ENCODE peak calls at places on chromosomes 11 and 22, in four cellular contexts. One of them, this sample, is unnamed.

GRCh38 chr22:18088825-18089568 is 11.2 kb downstream of the PEX26 start:
- DNase-seq in AG10803: no peak
- DNase-seq in amniotic epithelial cell: no peak
- DNase-seq in stimulated activated CD4-positive, alpha-beta T cell treated with anti-CD3 and anti-CD28 coated beads, Interleukin-1b, Interleukin-23, amount 100 ng/mL, for 1 hour: no peak
- DNase-seq in this sample: no peak

GRCh38 chr11:78646564-78647185 is 72.0 kb upstream of the NARS2 start:
- DNase-seq in AG10803: peak; percentile 20
- DNase-seq in amniotic epithelial cell: peak; percentile 39
- DNase-seq in stimulated activated CD4-positive, alpha-beta T cell treated with anti-CD3 and anti-CD28 coated beads, Interleukin-1b, Interleukin-23, amount 100 ng/mL, for 1 hour: peak; percentile 13
- DNase-seq in this sample: peak; percentile 52

GRCh38 chr11:1597981-1598380 is at the start of gene KRTAP5-2:
- DNase-seq in AG10803: no peak
- DNase-seq in amniotic epithelial cell: no peak
- DNase-seq in stimulated activated CD4-positive, alpha-beta T cell treated with anti-CD3 and anti-CD28 coated beads, Interleukin-1b, Interleukin-23, amount 100 ng/mL, for 1 hour: no peak
- DNase-seq in this sample: no peak

GRCh38 chr11:93000511-93001476 is 31.3 kb downstream of the MTNR1B start:
- DNase-seq in AG10803: peak; percentile 73
- DNase-seq in amniotic epithelial cell: peak; percentile 86
- DNase-seq in stimulated activated CD4-positive, alpha-beta T cell treated with anti-CD3 and anti-CD28 coated beads, Interleukin-1b, Interleukin-23, amount 100 ng/mL, for 1 hour: no peak
- DNase-seq in this sample: peak; percentile 86

GRCh38 chr11:65870706-65871681 is 1.6 kb downstream of the EFEMP2 start:
- DNase-seq in AG10803: peak; percentile 29
- DNase-seq in amniotic epithelial cell: no peak
- DNase-seq in stimulated activated CD4-positive, alpha-beta T cell treated with anti-CD3 and anti-CD28 coated beads, Interleukin-1b, Interleukin-23, amount 100 ng/mL, for 1 hour: no peak
- DNase-seq in this sample: no peak

GRCh38 chr11:13051257-13051656 is 42.1 kb downstream of the RASSF10 start:
- DNase-seq in AG10803: no peak
- DNase-seq in amniotic epithelial cell: no peak
- DNase-seq in stimulated activated CD4-positive, alpha-beta T cell treated with anti-CD3 and anti-CD28 coated beads, Interleukin-1b, Interleukin-23, amount 100 ng/mL, for 1 hour: no peak
- DNase-seq in this sample: no peak

GRCh38 chr11:1832181-1832988 is 2.4 kb upstream of the SYT8 start:
- DNase-seq in AG10803: peak; percentile 3
- DNase-seq in amniotic epithelial cell: no peak
- DNase-seq in stimulated activated CD4-positive, alpha-beta T cell treated with anti-CD3 and anti-CD28 coated beads, Interleukin-1b, Interleukin-23, amount 100 ng/mL, for 1 hour: peak; percentile 66
- DNase-seq in this sample: peak; percentile 5

GRCh38 chr22:40668611-40669390 is 10.5 kb upstream of the MCHR1 start:
- DNase-seq in AG10803: peak; percentile 88
- DNase-seq in amniotic epithelial cell: peak; percentile 93
- DNase-seq in stimulated activated CD4-positive, alpha-beta T cell treated with anti-CD3 and anti-CD28 coated beads, Interleukin-1b, Interleukin-23, amount 100 ng/mL, for 1 hour: no peak
- DNase-seq in this sample: peak; percentile 91

GRCh38 chr11:44561275-44561781 is 4.1 kb upstream of the CD82 start:
- DNase-seq in AG10803: no peak
- DNase-seq in amniotic epithelial cell: no peak
- DNase-seq in stimulated activated CD4-positive, alpha-beta T cell treated with anti-CD3 and anti-CD28 coated beads, Interleukin-1b, Interleukin-23, amount 100 ng/mL, for 1 hour: no peak
- DNase-seq in this sample: no peak